ENCODE peak calls at places on chromosome 14, in nine cellular contexts. G is neural progenitor cell; R is IMR-90; Z is OCI-LY7; N is ovary; E is CD8-positive, alpha-beta T cell; Q is nephron progenitor cell; C is pancreas; H is stomach. F is an unnamed sample.

GRCh38 chr14:93304771-93305170 is 28.1 kb downstream of the BTBD7 start:
- DNase-seq in Q (no peak), G (no peak), H (no peak), E (no peak), N (no peak), Z (no peak), C (no peak), R (peak), F (no peak)

GRCh38 chr14:99441157-99441870 is 39.3 kb downstream of the SETD3 start:
- DNase-seq in G (peak), C (no peak), R (no peak), H (no peak), Z (no peak), Q (peak), N (no peak), E (no peak), F (peak)

GRCh38 chr14:28609228-28609828 is 157.3 kb upstream of the FOXG1 start:
- DNase-seq in Q (peak), R (peak), C (peak), G (peak), E (no peak), Z (peak), H (peak), N (no peak), F (peak)

GRCh38 chr14:73248294-73248868 is 11.1 kb downstream of the PAPLN start:
- DNase-seq in G (no peak), R (peak), Z (peak), Q (no peak), H (no peak), C (no peak), N (no peak), E (no peak), F (no peak)

GRCh38 chr14:64604854-64605253 is 55.1 kb downstream of the PPP1R36 start:
- DNase-seq in Q (no peak), R (no peak), N (no peak), H (no peak), Z (no peak), C (no peak), E (no peak), G (no peak), F (no peak)

GRCh38 chr14:90276627-90277367 is 20.4 kb downstream of the PSMC1 start:
- DNase-seq in R (peak), E (no peak), G (peak), H (no peak), N (no peak), Q (no peak), C (no peak), Z (no peak), F (peak)

GRCh38 chr14:65412881-65413738 is 580 bp downstream of the FUT8 start:
- DNase-seq in Q (no peak), E (peak), R (peak), Z (peak), N (peak), H (peak), G (peak), C (peak), F (peak)

GRCh38 chr14:70885343-70886014 is 21.8 kb upstream of the PCNX1 start:
- DNase-seq in G (no peak), E (no peak), N (no peak), R (no peak), C (no peak), Z (no peak), Q (no peak), H (no peak), F (peak)

GRCh38 chr14:42872775-42873174 is 1266.1 kb downstream of the LRFN5 start:
- DNase-seq in E (no peak), H (no peak), C (no peak), Q (no peak), Z (no peak), N (no peak), R (no peak), G (no peak), F (no peak)

GRCh38 chr14:33509927-33510535 is 440.8 kb downstream of the EGLN3 start:
- DNase-seq in C (no peak), Z (no peak), G (no peak), R (no peak), H (no peak), Q (peak), N (peak), E (no peak), F (no peak)

GRCh38 chr14:25308244-25308643 is 258.3 kb upstream of the STXBP6 start:
- DNase-seq in H (no peak), Z (no peak), R (no peak), C (no peak), N (no peak), E (no peak), Q (peak), G (no peak), F (no peak)

GRCh38 chr14:70935135-70935534 is 27.9 kb downstream of the PCNX1 start:
- DNase-seq in E (no peak), H (no peak), C (no peak), N (no peak), Z (no peak), Q (no peak), R (no peak), G (no peak), F (no peak)

GRCh38 chr14:44833376-44833775 is 128.4 kb downstream of the KLHL28 start:
- DNase-seq in C (no peak), E (no peak), Q (no peak), G (no peak), H (no peak), Z (no peak), N (no peak), R (peak), F (no peak)

GRCh38 chr14:72721042-72721540 is 172.8 kb downstream of the DPF3 start:
- DNase-seq in G (no peak), R (no peak), Q (no peak), N (no peak), H (no peak), E (no peak), Z (no peak), C (no peak), F (no peak)

GRCh38 chr14:67485501-67486095 is 2.9 kb downstream of the TMEM229B start:
- DNase-seq in G (no peak), C (no peak), E (no peak), H (no peak), Z (no peak), Q (no peak), R (no peak), N (no peak), F (no peak)

GRCh38 chr14:39576258-39576657 is 144.0 kb upstream of the FBXO33 start:
- DNase-seq in E (no peak), N (no peak), R (no peak), Z (no peak), Q (no peak), C (no peak), H (no peak), G (no peak), F (no peak)
- TF ChIP-seq CTCF in E (no peak), N (no peak), R (no peak), Z (peak), Q (no peak), C (no peak), H (no peak), G (peak), F (no peak)

GRCh38 chr14:75343914-75344313 is 65.3 kb downstream of the FOS start:
- DNase-seq in H (no peak), N (no peak), Z (no peak), R (no peak), G (no peak), Q (no peak), E (no peak), C (no peak), F (no peak)

GRCh38 chr14:75342762-75343599 is 64.4 kb downstream of the FOS start:
- DNase-seq in H (no peak), R (no peak), G (no peak), N (no peak), Z (peak), C (no peak), E (no peak), Q (no peak), F (no peak)

GRCh38 chr14:75339059-75339458 is 60.4 kb downstream of the FOS start:
- DNase-seq in G (no peak), Z (no peak), E (no peak), R (peak), H (no peak), C (no peak), N (no peak), Q (no peak), F (no peak)

GRCh38 chr14:75341639-75342038 is 63.0 kb downstream of the FOS start:
- DNase-seq in C (no peak), E (no peak), Z (no peak), Q (no peak), R (no peak), H (no peak), N (no peak), G (no peak), F (no peak)

GRCh38 chr14:75340921-75341320 is 62.3 kb downstream of the FOS start:
- DNase-seq in Q (no peak), Z (peak), H (peak), C (peak), N (peak), E (no peak), G (no peak), R (no peak), F (no peak)
- TF ChIP-seq CTCF in Q (no peak), Z (no peak), H (no peak), C (no peak), N (no peak), E (no peak), G (no peak), R (no peak), F (no peak)

DNA sequence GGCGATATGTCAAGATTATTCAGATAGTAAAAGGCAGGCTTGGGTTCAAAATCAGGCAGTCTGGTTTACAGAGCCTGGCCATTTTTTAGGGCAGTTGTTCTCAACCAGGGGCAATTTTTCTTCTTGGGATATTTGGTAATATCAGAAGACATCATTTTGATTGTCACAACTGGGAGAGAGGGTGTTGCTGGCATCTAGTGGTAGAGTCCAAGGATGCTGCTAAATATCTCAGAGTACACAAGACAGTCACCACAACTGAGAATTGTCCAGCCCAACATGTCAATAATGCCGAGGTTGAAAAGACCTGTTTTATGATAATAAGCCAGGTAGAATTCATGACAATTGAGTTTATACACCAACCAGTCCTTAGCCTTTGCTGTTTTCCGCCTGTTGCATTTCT is 733.9 kb downstream of the NRXN3 start:
- DNase-seq in E (no peak), R (no peak), N (no peak), C (no peak), Q (no peak), H (no peak), G (no peak), Z (no peak), F (no peak)
- TF ChIP-seq CTCF in E (no peak), R (no peak), N (no peak), C (no peak), Q (no peak), H (no peak), G (peak), Z (no peak), F (no peak)

GRCh38 chr14:23910876-23911210 is 42.7 kb upstream of the DHRS4 start:
- DNase-seq in C (no peak), G (no peak), E (no peak), H (no peak), Z (no peak), Q (no peak), N (no peak), R (no peak), F (no peak)
- TF ChIP-seq CTCF in C (no peak), G (no peak), E (no peak), H (no peak), Z (peak), Q (no peak), N (no peak), R (no peak), F (peak)

GRCh38 chr14:104827173-104828055 is 26.5 kb downstream of the ZBTB42 start:
- DNase-seq in Z (peak), N (no peak), H (peak), E (peak), R (peak), C (peak), G (peak), Q (peak), F (peak)
- TF ChIP-seq CTCF in Z (peak), N (no peak), H (peak), E (peak), R (peak), C (peak), G (peak), Q (peak), F (peak)